ENCODE peak calls at places on chromosomes 11 and 22, in five cellular contexts. N is fibroblast of the aortic adventitia, A is epithelial cell of proximal tubule, L is NCI-H510A, U is ACHN. M is an unnamed sample.

GRCh38 chr11:66268953-66269906 is 791 bp downstream of the RAB1B start:
- DNase-seq in L (no peak), A (no peak), N (peak), U (peak), M (no peak)

GRCh38 chr22:36538529-36538928 is 9.6 kb upstream of the EIF3D start:
- DNase-seq in L (no peak), N (no peak), U (no peak), A (no peak), M (no peak)

GRCh38 chr11:75706260-75706729 is 11.3 kb upstream of the MOGAT2 start:
- DNase-seq in A (no peak), N (peak), L (peak), U (peak), M (peak)

GRCh38 chr22:48570912-48571311 is 1256.8 kb downstream of the BRD1 start:
- DNase-seq in L (no peak), U (no peak), N (no peak), A (no peak), M (no peak)

GRCh38 chr11:111540114-111540920 is at the start of gene LAYN:
- DNase-seq in A (no peak), N (peak), L (peak), U (peak), M (no peak)

GRCh38 chr22:46575915-46576555 is 38.6 kb upstream of the CELSR1 start:
- DNase-seq in U (no peak), L (no peak), N (no peak), A (no peak), M (no peak)

GRCh38 chr11:120564573-120565301 is 53.2 kb downstream of the GRIK4 start:
- DNase-seq in L (no peak), A (no peak), N (peak), U (peak), M (no peak)

GRCh38 chr11:44565746-44566558 is 489 bp downstream of the CD82 start:
- DNase-seq in N (no peak), U (no peak), L (no peak), A (no peak), M (no peak)

GRCh38 chr11:47394322-47395224 is 13.8 kb upstream of the SLC39A13 start:
- DNase-seq in U (no peak), L (no peak), A (no peak), N (no peak), M (no peak)

GRCh38 chr11:45379162-45379863 is 93.2 kb upstream of the SYT13 start:
- DNase-seq in A (no peak), L (no peak), U (no peak), N (no peak), M (no peak)

GRCh38 chr11:68776442-68777235 is 25.3 kb upstream of the TESMIN start:
- DNase-seq in U (no peak), A (no peak), L (no peak), N (no peak), M (no peak)

GRCh38 chr11:65019824-65020223 is 5.9 kb downstream of the ARL2 start:
- DNase-seq in U (no peak), L (no peak), A (no peak), N (no peak), M (no peak)

GRCh38 chr22:44403930-44404329 is 91.2 kb upstream of the SHISAL1 start:
- DNase-seq in A (no peak), L (no peak), N (no peak), U (no peak), M (no peak)

GRCh38 chr11:119852741-119853140 is 123.7 kb upstream of the NECTIN1 start:
- DNase-seq in L (no peak), U (no peak), N (no peak), A (no peak), M (no peak)

GRCh38 chr11:14015711-14016110 is 53.2 kb downstream of the SPON1 start:
- DNase-seq in N (peak), A (peak), U (peak), L (no peak), M (no peak)

GRCh38 chr11:3043315-3043871 is 13.8 kb downstream of the CARS1 start:
- DNase-seq in A (no peak), L (no peak), N (peak), U (no peak), M (no peak)

GRCh38 chr11:46063138-46063537 is 58.1 kb downstream of the PHF21A start:
- DNase-seq in L (no peak), U (no peak), A (no peak), N (no peak), M (no peak)

GRCh38 chr22:30094804-30095203 is 14.5 kb downstream of the HORMAD2 start:
- DNase-seq in N (no peak), L (no peak), U (no peak), A (no peak), M (no peak)

GRCh38 chr22:49826603-49827306 is 918 bp downstream of the BRD1 start:
- DNase-seq in N (peak), L (no peak), U (peak), A (no peak), M (no peak)

GRCh38 chr11:2247496-2247895 is 22.9 kb downstream of the ASCL2 start:
- DNase-seq in L (no peak), A (no peak), U (no peak), N (no peak), M (no peak)